ENCODE peak calls at places on chromosomes 6 and 20, in seven cellular contexts. J is lower lobe of right lung, Z is breast epithelium, G is NT2/D1, I is A549, X is HepG2, V is hepatocyte. S is an unnamed sample.

GRCh38 chr20:10596726-10597125 is 77.1 kb downstream of the JAG1 start:
- DNase-seq in V (no peak), J (no peak), Z (no peak), I (peak; percentile 76), X (peak; percentile 91), G (no peak), S (no peak)

GRCh38 chr6:39411465-39411864 is 89.0 kb upstream of the KCNK16 start:
- DNase-seq in X (no peak), J (no peak), V (no peak), G (no peak), Z (no peak), I (no peak), S (no peak)

GRCh38 chr6:154487367-154488275 is 22.9 kb downstream of the CNKSR3 start:
- DNase-seq in X (peak; percentile 56), I (no peak), Z (no peak), J (no peak), V (no peak), G (no peak), S (no peak)

GRCh38 chr6:13156381-13156780 is 172.0 kb downstream of the TBC1D7 start:
- DNase-seq in I (no peak), G (no peak), X (no peak), J (no peak), Z (no peak), V (no peak), S (no peak)

GRCh38 chr6:15247750-15248450 is 2.0 kb downstream of the JARID2 start:
- DNase-seq in V (peak; percentile 82), J (peak; percentile 80), X (peak; percentile 46), I (peak; percentile 54), G (no peak), Z (peak; percentile 58), S (peak; percentile 60)

GRCh38 chr20:56247954-56248782 is at the start of gene MC3R:
- DNase-seq in X (peak; percentile 68), Z (peak; percentile 60), J (peak; percentile 52), G (peak; percentile 66), I (peak; percentile 63), V (peak; percentile 78), S (no peak)

GRCh38 chr6:78984225-78984950 is 93.7 kb downstream of the PHIP start:
- DNase-seq in Z (no peak), X (no peak), G (no peak), J (no peak), I (no peak), V (no peak), S (no peak)

GRCh38 chr20:23637282-23638221 is at the start of gene CST3:
- DNase-seq in I (peak; percentile 91), V (peak; percentile 95), X (peak; percentile 87), G (peak; percentile 49), J (peak; percentile 94), Z (peak; percentile 85), S (peak; percentile 93)

GRCh38 chr20:7660165-7660564 is 280.1 kb downstream of the HAO1 start:
- DNase-seq in J (no peak), V (no peak), X (no peak), G (no peak), Z (no peak), I (no peak), S (no peak)

GRCh38 chr6:166439366-166440091 is 56.8 kb upstream of the MPC1 start:
- DNase-seq in V (no peak), I (no peak), Z (no peak), X (no peak), J (no peak), G (no peak), S (no peak)

GRCh38 chr6:511488-512137 is 120.1 kb downstream of the IRF4 start:
- DNase-seq in Z (no peak), J (no peak), G (no peak), V (no peak), X (no peak), I (no peak), S (no peak)

GRCh38 chr20:49676581-49677291 is 36.9 kb downstream of the B4GALT5 start:
- DNase-seq in J (no peak), X (peak; percentile 50), G (no peak), I (peak; percentile 53), V (no peak), Z (no peak), S (no peak)

GRCh38 chr6:32178547-32179440 is 589 bp downstream of the RNF5 start:
- DNase-seq in J (no peak), Z (no peak), G (no peak), V (peak; percentile 53), X (no peak), I (no peak), S (no peak)

GRCh38 chr6:53770690-53771320 is 24.0 kb upstream of the LRRC1 start:
- DNase-seq in V (peak; percentile 28), G (no peak), I (no peak), X (no peak), Z (no peak), J (no peak), S (no peak)

GRCh38 chr20:11738852-11739251 is 178.8 kb upstream of the BTBD3 start:
- DNase-seq in Z (no peak), X (no peak), I (no peak), J (no peak), G (no peak), V (no peak), S (no peak)

GRCh38 chr20:63522981-63523611 is 2.5 kb downstream of the PPDPF start:
- DNase-seq in Z (no peak), I (no peak), X (no peak), V (no peak), G (no peak), J (peak; percentile 44), S (peak; percentile 23)

GRCh38 chr20:63520594-63520938 is at the start of gene PPDPF:
- DNase-seq in X (no peak), I (peak; percentile 81), G (peak; percentile 72), Z (peak; percentile 85), V (peak; percentile 95), J (peak; percentile 87), S (peak; percentile 84)

GRCh38 chr20:63521602-63522001 is 1.0 kb downstream of the PPDPF start:
- DNase-seq in J (peak; percentile 53), I (no peak), G (no peak), V (no peak), X (no peak), Z (no peak), S (peak; percentile 59)

GRCh38 chr20:63520939-63521601 is 505 bp downstream of the PPDPF start:
- DNase-seq in I (peak; percentile 69), G (no peak), V (peak; percentile 93), J (peak; percentile 87), X (peak; percentile 40), Z (peak; percentile 85), S (peak; percentile 66)

GRCh38 chr20:63522091-63522868 is 1.7 kb downstream of the PPDPF start:
- DNase-seq in X (no peak), J (no peak), Z (no peak), I (no peak), V (no peak), G (no peak), S (peak; percentile 53)
- H3K4me3 ChIP-seq in X (no peak overlapping the region), J (peak overlapping the region; percentile 93), Z (peak overlapping the region; percentile 95), I (no peak overlapping the region), V (no peak overlapping the region), G (peak overlapping the region; percentile 19), S (no peak overlapping the region)

DNA sequence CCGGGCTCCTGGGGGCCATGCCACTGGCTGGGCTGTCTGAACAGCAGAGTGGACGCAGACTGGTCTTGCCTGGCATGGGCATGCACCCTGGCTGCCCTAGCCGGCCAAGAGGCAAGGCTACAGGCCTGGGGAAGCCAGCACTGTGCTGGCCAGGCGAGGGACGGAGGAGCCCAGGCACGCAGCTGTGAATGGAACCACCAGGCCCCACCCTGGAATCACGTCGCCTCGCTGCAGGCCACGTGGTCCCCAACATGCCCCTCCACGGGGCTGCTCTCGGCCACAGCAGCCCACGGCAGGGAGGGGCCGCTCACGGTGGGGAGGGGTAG is 4.0 kb downstream of the UCKL1 start:
- DNase-seq in X (no peak), V (no peak), I (no peak), G (no peak), J (no peak), Z (no peak), S (no peak)
- H3K4me1 ChIP-seq in X (peaks cover 69% of the 10 kb centered on the region), V (peaks cover 26% of the 10 kb centered on the region), I (peaks cover 46% of the 10 kb centered on the region), G (peaks cover 50% of the 10 kb centered on the region), J (peaks cover 87% of the 10 kb centered on the region), Z (peaks cover 40% of the 10 kb centered on the region), S (peaks cover 81% of the 10 kb centered on the region)

GRCh38 chr20:64260239-64260638 is 4.7 kb downstream of the PCMTD2 start:
- DNase-seq in G (no peak), I (no peak), J (no peak), X (no peak), V (no peak), Z (no peak), S (no peak)

GRCh38 chr20:64257107-64257757 is 1.7 kb downstream of the PCMTD2 start:
- DNase-seq in V (no peak), J (no peak), Z (no peak), X (no peak), I (no peak), G (no peak), S (no peak)

GRCh38 chr20:64258071-64258823 is 2.7 kb downstream of the PCMTD2 start:
- DNase-seq in I (no peak), X (no peak), J (no peak), G (no peak), Z (no peak), V (no peak), S (no peak)

GRCh38 chr20:64264091-64264490 is 8.5 kb downstream of the PCMTD2 start:
- DNase-seq in X (no peak), V (no peak), G (no peak), Z (no peak), I (no peak), J (no peak), S (no peak)

DNA sequence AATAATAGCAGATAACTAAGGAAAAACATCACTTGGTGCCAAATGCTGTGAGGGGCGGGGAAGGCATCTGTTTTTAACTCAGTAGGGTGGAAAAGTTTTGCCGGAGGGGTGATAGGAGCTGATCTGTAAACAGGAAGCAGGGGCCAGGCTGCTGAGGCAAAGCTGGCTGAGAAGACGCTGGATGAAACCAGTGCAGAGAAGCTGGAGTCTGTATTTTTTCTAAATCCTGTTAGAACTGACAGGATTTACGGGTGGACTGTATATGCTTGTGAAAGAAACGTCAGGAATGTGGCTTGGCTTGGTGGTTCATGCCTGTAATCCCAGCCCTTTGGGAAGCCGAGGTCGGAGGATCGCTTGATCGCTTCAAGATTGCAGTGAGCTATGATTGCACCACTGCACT is 5.6 kb downstream of the PCMTD2 start:
- DNase-seq in G (no peak), V (peak; percentile 74), I (no peak), J (no peak), X (no peak), Z (no peak), S (no peak)
- H3K4me3 ChIP-seq in G (no peak overlapping the region), V (no peak overlapping the region), I (no peak overlapping the region), J (peak overlapping the region; percentile 13), X (no peak overlapping the region), Z (peak overlapping the region; percentile 21), S (peak overlapping the region; percentile 30)

GRCh38 chr20:12928358-12928754 is 80.4 kb upstream of the SPTLC3 start:
- DNase-seq in X (no peak), J (no peak), I (no peak), Z (no peak), G (no peak), V (no peak), S (no peak)

GRCh38 chr20:12925863-12926547 is 82.8 kb upstream of the SPTLC3 start:
- DNase-seq in V (no peak), J (no peak), G (no peak), Z (no peak), X (no peak), I (no peak), S (no peak)

GRCh38 chr20:12925214-12925755 is 83.5 kb upstream of the SPTLC3 start:
- DNase-seq in X (peak; percentile 89), J (no peak), I (peak; percentile 88), G (peak; percentile 51), V (peak; percentile 87), Z (no peak), S (no peak)

GRCh38 chr20:12928755-12929401 is 79.9 kb upstream of the SPTLC3 start:
- DNase-seq in Z (no peak), X (peak; percentile 91), J (no peak), G (no peak), V (no peak), I (peak; percentile 28), S (no peak)

GRCh38 chr20:12927489-12927888 is 81.3 kb upstream of the SPTLC3 start:
- DNase-seq in G (no peak), V (no peak), I (no peak), J (no peak), X (no peak), Z (no peak), S (no peak)
- H3K4me1 ChIP-seq in G (no peaks in the 10 kb centered on the region), V (peaks cover 16% of the 10 kb centered on the region), I (peaks cover 29% of the 10 kb centered on the region), J (no peaks in the 10 kb centered on the region), X (peaks cover 68% of the 10 kb centered on the region), Z (no peaks in the 10 kb centered on the region), S (no peaks in the 10 kb centered on the region)